ENCODE peak calls at places on chromosomes 5 and 9, in six cellular contexts. One of them, this sample, is unnamed.

GRCh38 chr5:135058326-135058725 is 24.3 kb upstream of the PITX1 start:
- DNase-seq in stimulated activated CD8-positive, alpha-beta memory T cell treated with anti-CD3 and anti-CD28 coated beads, Interleukin-4, amount 100 ng/mL, for 24 hours: no peak
- DNase-seq in nephron progenitor cell: no peak
- DNase-seq in AG20443: no peak
- DNase-seq in HepG2: no peak
- DNase-seq in putamen: no peak
- DNase-seq in this sample: no peak

GRCh38 chr5:97182571-97183099 is 412 bp downstream of the RIOK2 start:
- DNase-seq in stimulated activated CD8-positive, alpha-beta memory T cell treated with anti-CD3 and anti-CD28 coated beads, Interleukin-4, amount 100 ng/mL, for 24 hours: no peak
- DNase-seq in nephron progenitor cell: no peak
- DNase-seq in AG20443: peak
- DNase-seq in HepG2: peak
- DNase-seq in putamen: no peak
- DNase-seq in this sample: no peak

GRCh38 chr9:133417541-133418461 is at the start of gene REXO4:
- DNase-seq in stimulated activated CD8-positive, alpha-beta memory T cell treated with anti-CD3 and anti-CD28 coated beads, Interleukin-4, amount 100 ng/mL, for 24 hours: peak
- DNase-seq in nephron progenitor cell: peak
- DNase-seq in AG20443: peak
- DNase-seq in HepG2: peak
- DNase-seq in putamen: peak
- DNase-seq in this sample: peak

GRCh38 chr5:80140496-80140895 is 105.3 kb downstream of the THBS4 start:
- DNase-seq in stimulated activated CD8-positive, alpha-beta memory T cell treated with anti-CD3 and anti-CD28 coated beads, Interleukin-4, amount 100 ng/mL, for 24 hours: peak
- DNase-seq in nephron progenitor cell: no peak
- DNase-seq in AG20443: no peak
- DNase-seq in HepG2: no peak
- DNase-seq in putamen: no peak
- DNase-seq in this sample: no peak

GRCh38 chr5:45694255-45694834 is 1.8 kb downstream of the HCN1 start:
- DNase-seq in stimulated activated CD8-positive, alpha-beta memory T cell treated with anti-CD3 and anti-CD28 coated beads, Interleukin-4, amount 100 ng/mL, for 24 hours: no peak
- DNase-seq in nephron progenitor cell: peak
- DNase-seq in AG20443: no peak
- DNase-seq in HepG2: no peak
- DNase-seq in putamen: no peak
- DNase-seq in this sample: no peak

GRCh38 chr9:126536836-126537465 is 76.8 kb upstream of the LMX1B start:
- DNase-seq in stimulated activated CD8-positive, alpha-beta memory T cell treated with anti-CD3 and anti-CD28 coated beads, Interleukin-4, amount 100 ng/mL, for 24 hours: no peak
- DNase-seq in nephron progenitor cell: no peak
- DNase-seq in AG20443: no peak
- DNase-seq in HepG2: no peak
- DNase-seq in putamen: no peak
- DNase-seq in this sample: no peak

GRCh38 chr9:68584110-68585033 is 43.7 kb upstream of the TMEM252 start:
- DNase-seq in stimulated activated CD8-positive, alpha-beta memory T cell treated with anti-CD3 and anti-CD28 coated beads, Interleukin-4, amount 100 ng/mL, for 24 hours: peak
- DNase-seq in nephron progenitor cell: peak
- DNase-seq in AG20443: peak
- DNase-seq in HepG2: peak
- DNase-seq in putamen: peak
- DNase-seq in this sample: peak

GRCh38 chr5:160152287-160152686 is 33.0 kb upstream of the PWWP2A start:
- DNase-seq in stimulated activated CD8-positive, alpha-beta memory T cell treated with anti-CD3 and anti-CD28 coated beads, Interleukin-4, amount 100 ng/mL, for 24 hours: no peak
- DNase-seq in nephron progenitor cell: no peak
- DNase-seq in AG20443: no peak
- DNase-seq in HepG2: no peak
- DNase-seq in putamen: no peak
- DNase-seq in this sample: no peak

GRCh38 chr9:126002476-126003350 is 255.5 kb downstream of the PBX3 start:
- DNase-seq in stimulated activated CD8-positive, alpha-beta memory T cell treated with anti-CD3 and anti-CD28 coated beads, Interleukin-4, amount 100 ng/mL, for 24 hours: no peak
- DNase-seq in nephron progenitor cell: no peak
- DNase-seq in AG20443: no peak
- DNase-seq in HepG2: no peak
- DNase-seq in putamen: no peak
- DNase-seq in this sample: no peak

GRCh38 chr5:148913985-148914421 is 87.6 kb downstream of the ADRB2 start:
- DNase-seq in stimulated activated CD8-positive, alpha-beta memory T cell treated with anti-CD3 and anti-CD28 coated beads, Interleukin-4, amount 100 ng/mL, for 24 hours: no peak
- DNase-seq in nephron progenitor cell: no peak
- DNase-seq in AG20443: peak
- DNase-seq in HepG2: peak
- DNase-seq in putamen: no peak
- DNase-seq in this sample: peak

GRCh38 chr9:70998962-70999361 is 122.5 kb downstream of the TRPM3 start:
- DNase-seq in stimulated activated CD8-positive, alpha-beta memory T cell treated with anti-CD3 and anti-CD28 coated beads, Interleukin-4, amount 100 ng/mL, for 24 hours: no peak
- DNase-seq in nephron progenitor cell: no peak
- DNase-seq in AG20443: peak
- DNase-seq in HepG2: no peak
- DNase-seq in putamen: no peak
- DNase-seq in this sample: no peak

This sample was measured in SW480.